ENCODE peak calls at places on chromosomes 2 and 18, in seven cellular contexts. Z is left ventricle myocardium superior; G is B cell; V is stimulated activated CD8-positive, alpha-beta memory T cell treated with anti-CD3 and anti-CD28 coated beads, Interleukin-2, amount 100 ng/mL, for 1 hour; X is Right ventricle myocardium superior; I is activated CD4-positive, alpha-beta T cell treated with anti-CD3 and anti-CD28 coated beads, Interleukin-2, amount 50 U/mL, for 1 hour; K is ELR. A is an unnamed sample.

GRCh38 chr2:65475000-65475399 is 42.6 kb upstream of the SPRED2 start:
- DNase-seq in Z (no peak), G (no peak), V (no peak), X (no peak), I (no peak), K (no peak), A (no peak)

GRCh38 chr2:236507393-236508085 is 62.1 kb upstream of the ACKR3 start:
- DNase-seq in Z (peak), G (peak), V (peak), X (peak), I (peak), K (peak), A (peak)

GRCh38 chr18:21499997-21500396 is 100.5 kb downstream of the ESCO1 start:
- DNase-seq in Z (no peak), G (no peak), V (no peak), X (no peak), I (no peak), K (no peak), A (no peak)

GRCh38 chr2:42171396-42171971 is 2.3 kb downstream of the EML4 start:
- DNase-seq in Z (no peak), G (no peak), V (no peak), X (no peak), I (no peak), K (no peak), A (no peak)

GRCh38 chr2:25286025-25286400 is 55.7 kb downstream of the DNMT3A start:
- DNase-seq in Z (peak), G (peak), V (no peak), X (no peak), I (peak), K (peak), A (no peak)

GRCh38 chr2:227703280-227703732 is 14.5 kb downstream of the SLC19A3 start:
- DNase-seq in Z (no peak), G (no peak), V (no peak), X (no peak), I (no peak), K (peak), A (peak)

GRCh38 chr18:56139792-56140254 is 498.6 kb downstream of the TXNL1 start:
- DNase-seq in Z (peak), G (no peak), V (no peak), X (peak), I (no peak), K (peak), A (peak)

GRCh38 chr18:35282353-35282752 is 7.7 kb downstream of the ZSCAN30 start:
- DNase-seq in Z (no peak), G (no peak), V (no peak), X (no peak), I (no peak), K (peak), A (peak)

GRCh38 chr2:106098081-106098480 is 96.0 kb downstream of the UXS1 start:
- DNase-seq in Z (no peak), G (no peak), V (no peak), X (no peak), I (no peak), K (peak), A (peak)

GRCh38 chr2:45960057-45960863 is 308.8 kb downstream of the PRKCE start:
- DNase-seq in Z (no peak), G (no peak), V (no peak), X (no peak), I (no peak), K (no peak), A (no peak)

GRCh38 chr2:166419616-166419934 is 43.8 kb upstream of the SCN9A start:
- DNase-seq in Z (no peak), G (no peak), V (no peak), X (no peak), I (no peak), K (peak), A (peak)